ENCODE peak calls at places on chromosomes 16 and 17, in nine cellular contexts. O, H, W, F, U, I, Y, S and L are unnamed samples.

GRCh38 chr16:78452030-78452429 is 352.6 kb downstream of the WWOX start:
- DNase-seq in H (no peak), U (no peak), F (no peak), W (no peak), I (no peak), S (no peak), Y (no peak), O (no peak), L (no peak)

GRCh38 chr17:77555741-77556291 is 402.7 kb upstream of the TNRC6C start:
- DNase-seq in W (no peak), I (no peak), Y (peak; percentile 37), H (no peak), O (no peak), U (no peak), F (no peak), S (no peak), L (no peak)

GRCh38 chr17:12959441-12959840 is 58.4 kb downstream of the ELAC2 start:
- DNase-seq in F (no peak), U (no peak), H (no peak), W (peak; percentile 24), Y (no peak), I (peak; percentile 52), O (no peak), S (no peak), L (no peak)

GRCh38 chr17:47717261-47717697 is 15.8 kb upstream of the TBX21 start:
- DNase-seq in O (no peak), I (no peak), S (no peak), F (no peak), U (no peak), W (no peak), H (no peak), Y (no peak), L (peak; percentile 85)

GRCh38 chr16:785563-786535 is 2.3 kb downstream of the RPUSD1 start:
- DNase-seq in W (peak; percentile 60), I (peak; percentile 51), S (peak; percentile 73), Y (no peak), F (peak; percentile 74), H (no peak), U (peak; percentile 75), O (peak; percentile 65), L (no peak)

GRCh38 chr17:4527552-4527951 is 27.6 kb downstream of the MYBBP1A start:
- DNase-seq in U (no peak), I (no peak), Y (no peak), H (no peak), F (no peak), W (no peak), S (no peak), O (no peak), L (no peak)

GRCh38 chr17:74773414-74773813 is 2.7 kb downstream of the NAT9 start:
- DNase-seq in Y (no peak), H (no peak), F (no peak), I (no peak), W (no peak), O (no peak), U (no peak), S (no peak), L (no peak)

GRCh38 chr17:38510424-38511125 is 82.3 kb downstream of the ARHGAP23 start:
- DNase-seq in Y (no peak), U (no peak), I (no peak), S (no peak), W (peak; percentile 29), H (no peak), F (no peak), O (no peak), L (no peak)

GRCh38 chr17:39687546-39688474 is at the start of gene PGAP3:
- DNase-seq in H (peak; percentile 91), O (peak; percentile 69), W (peak; percentile 95), U (peak; percentile 91), S (peak; percentile 88), I (peak; percentile 87), F (peak; percentile 95), Y (peak; percentile 88), L (peak; percentile 92)

GRCh38 chr17:82803606-82804005 is 36.2 kb downstream of the ZNF750 start:
- DNase-seq in F (no peak), I (no peak), U (no peak), W (no peak), Y (no peak), H (no peak), S (no peak), O (no peak), L (no peak)

GRCh38 chr16:50276801-50277560 is 10.6 kb downstream of the ADCY7 start:
- DNase-seq in S (no peak), W (no peak), I (no peak), F (no peak), H (no peak), U (no peak), O (no peak), Y (no peak), L (no peak)

GRCh38 chr16:84687715-84688114 is 12.1 kb upstream of the USP10 start:
- DNase-seq in U (no peak), S (no peak), H (no peak), F (no peak), O (no peak), Y (no peak), W (peak; percentile 86), I (peak; percentile 94), L (no peak)

GRCh38 chr17:13888043-13888442 is 181.3 kb upstream of the COX10 start:
- DNase-seq in I (peak; percentile 33), Y (peak; percentile 5), U (no peak), O (no peak), H (no peak), W (peak; percentile 29), S (no peak), F (no peak), L (no peak)

GRCh38 chr17:559699-560378 is 154.8 kb downstream of the VPS53 start:
- DNase-seq in S (no peak), I (peak; percentile 92), Y (no peak), H (no peak), W (peak; percentile 94), O (no peak), F (no peak), U (no peak), L (no peak)

GRCh38 chr17:14459955-14460354 is 159.1 kb downstream of the HS3ST3B1 start:
- DNase-seq in F (no peak), Y (no peak), O (no peak), H (no peak), U (no peak), I (no peak), S (no peak), W (no peak), L (no peak)

GRCh38 chr17:75979705-75980187 is 706 bp downstream of the TEN1 start:
- DNase-seq in S (no peak), Y (no peak), U (no peak), W (no peak), F (no peak), I (peak; percentile 83), H (no peak), O (no peak), L (peak; percentile 26)

GRCh38 chr16:68786685-68787418 is 49.8 kb downstream of the CDH1 start:
- DNase-seq in O (no peak), W (peak; percentile 16), U (no peak), F (no peak), Y (peak; percentile 96), S (no peak), I (peak; percentile 84), H (peak; percentile 93), L (no peak)

GRCh38 chr16:80526418-80527061 is 14.3 kb upstream of the DYNLRB2 start:
- DNase-seq in W (peak; percentile 53), F (peak; percentile 57), S (peak; percentile 63), I (peak; percentile 65), H (peak; percentile 52), U (peak; percentile 18), O (peak; percentile 29), Y (peak; percentile 28), L (peak; percentile 6)

GRCh38 chr16:64412578-64413280 is 709.1 kb downstream of the CDH11 start:
- DNase-seq in F (no peak), Y (no peak), W (peak; percentile 52), S (no peak), O (no peak), U (no peak), I (peak; percentile 74), H (no peak), L (no peak)

GRCh38 chr17:44862278-44862914 is 14.7 kb downstream of the HIGD1B start:
- DNase-seq in I (no peak), W (no peak), O (no peak), U (no peak), Y (no peak), S (no peak), F (no peak), H (no peak), L (no peak)

GRCh38 chr16:66649167-66649566 is 44.7 kb downstream of the CMTM3 start:
- DNase-seq in F (no peak), H (no peak), Y (no peak), O (no peak), W (no peak), S (no peak), U (no peak), I (no peak), L (no peak)

GRCh38 chr16:78437352-78437968 is 338.0 kb downstream of the WWOX start:
- DNase-seq in O (no peak), S (peak; percentile 4), Y (peak; percentile 17), W (no peak), H (peak; percentile 29), U (peak; percentile 3), F (peak; percentile 52), I (peak; percentile 1), L (peak; percentile 15)

GRCh38 chr16:8818499-8819270 is 21.0 kb downstream of the PMM2 start:
- DNase-seq in I (no peak), W (no peak), U (no peak), F (peak; percentile 31), O (no peak), S (no peak), Y (no peak), H (no peak), L (no peak)

GRCh38 chr17:7886227-7887037 is 2.2 kb upstream of the CHD3 start:
- DNase-seq in I (no peak), O (peak; percentile 36), H (no peak), F (peak; percentile 51), Y (no peak), S (peak; percentile 66), U (peak; percentile 38), W (peak; percentile 39), L (peak; percentile 17)

GRCh38 chr16:89476379-89476778 is 14.0 kb downstream of the ANKRD11 start:
- DNase-seq in Y (no peak), H (no peak), I (no peak), S (no peak), O (no peak), F (peak; percentile 21), W (no peak), U (no peak), L (no peak)

GRCh38 chr17:43655702-43656275 is 5.9 kb downstream of the MEOX1 start:
- DNase-seq in W (no peak), H (no peak), S (no peak), F (no peak), O (no peak), U (no peak), I (no peak), Y (no peak), L (no peak)

GRCh38 chr17:77462101-77462500 is 321.3 kb downstream of the SEC14L1 start:
- DNase-seq in F (no peak), I (no peak), Y (no peak), H (no peak), S (peak; percentile 45), U (no peak), W (no peak), O (no peak), L (no peak)

GRCh38 chr16:29738514-29738913 is 7.3 kb downstream of the C16orf54 start:
- DNase-seq in I (no peak), H (no peak), S (peak; percentile 83), F (peak; percentile 61), O (peak; percentile 38), U (no peak), W (no peak), Y (no peak), L (peak; percentile 37)

GRCh38 chr17:4195306-4195705 is 52.3 kb downstream of the CYB5D2 start:
- DNase-seq in W (peak; percentile 83), I (peak; percentile 80), S (no peak), U (no peak), Y (peak; percentile 25), F (no peak), H (no peak), O (no peak), L (no peak)

GRCh38 chr17:72890711-72891110 is 201.8 kb downstream of the SLC39A11 start:
- DNase-seq in O (no peak), S (no peak), U (no peak), F (no peak), Y (no peak), H (no peak), I (peak; percentile 25), W (peak; percentile 63), L (no peak)

GRCh38 chr16:88706965-88707871 is 915 bp downstream of the CTU2 start:
- DNase-seq in U (no peak), O (no peak), H (no peak), S (no peak), F (no peak), I (no peak), W (no peak), Y (no peak), L (no peak)